ENCODE peak calls at places on chromosome 16, in five cellular contexts. O is HepG2, U is K562, G is GM12878, S is H1. Y is an unnamed sample.

GRCh38 chr16:54135361-54136275 is 151.0 kb downstream of the IRX3 start:
- DNase-seq in O (no peak), U (no peak), G (no peak), S (no peak), Y (no peak)

GRCh38 chr16:67150058-67150832 is 553 bp downstream of the B3GNT9 start:
- DNase-seq in O (no peak), U (peak), G (no peak), S (no peak), Y (no peak)

GRCh38 chr16:88066234-88066633 is 115.0 kb downstream of the BANP start:
- DNase-seq in O (no peak), U (no peak), G (no peak), S (no peak), Y (no peak)

GRCh38 chr16:81261049-81261648 is 22.7 kb downstream of the BCO1 start:
- DNase-seq in O (peak), U (peak), G (no peak), S (no peak), Y (peak)

GRCh38 chr16:75697571-75697970 is 3.7 kb downstream of the DUXB start:
- DNase-seq in O (no peak), U (no peak), G (no peak), S (no peak), Y (no peak)

GRCh38 chr16:83253526-83253925 is 554.3 kb upstream of the HSBP1 start:
- DNase-seq in O (no peak), U (no peak), G (no peak), S (no peak), Y (no peak)

GRCh38 chr16:57736419-57737281 is 1.1 kb downstream of the KATNB1 start:
- DNase-seq in O (peak), U (peak), G (no peak), S (no peak), Y (peak)

GRCh38 chr16:29848420-29849297 is 14.4 kb downstream of the CDIPT start:
- DNase-seq in O (peak), U (peak), G (no peak), S (peak), Y (peak)

GRCh38 chr16:61968242-61968978 is 67.8 kb downstream of the CDH8 start:
- DNase-seq in O (no peak), U (no peak), G (no peak), S (no peak), Y (no peak)

GRCh38 chr16:4053663-4054479 is 62.4 kb downstream of the ADCY9 start:
- DNase-seq in O (no peak), U (no peak), G (no peak), S (no peak), Y (peak)

GRCh38 chr16:28609631-28610594 is at the start of gene SULT1A1:
- DNase-seq in O (peak), U (peak), G (no peak), S (no peak), Y (peak)

GRCh38 chr16:56348168-56349085 is 76.9 kb downstream of the AMFR start:
- DNase-seq in O (no peak), U (no peak), G (no peak), S (no peak), Y (no peak)

GRCh38 chr16:10662212-10662611 is 32.5 kb downstream of the TEKT5 start:
- DNase-seq in O (no peak), U (no peak), G (no peak), S (no peak), Y (no peak)

GRCh38 chr16:3182608-3183444 is 5.2 kb upstream of the OR1F1 start:
- DNase-seq in O (peak), U (peak), G (no peak), S (no peak), Y (no peak)

GRCh38 chr16:81313731-81314602 is 795 bp upstream of the GAN start:
- DNase-seq in O (peak), U (peak), G (no peak), S (peak), Y (no peak)

GRCh38 chr16:84545114-84545737 is 40.8 kb upstream of the MEAK7 start:
- DNase-seq in O (no peak), U (no peak), G (no peak), S (no peak), Y (no peak)
- TF ChIP-seq JUND in O (no peak), U (no peak), G (no peak), S (no peak), Y (no peak)

GRCh38 chr16:69621225-69621624 is 55.5 kb downstream of the NFAT5 start:
- DNase-seq in O (no peak), U (no peak), G (no peak), S (no peak), Y (no peak)
- TF ChIP-seq JUND in O (no peak), U (no peak), G (no peak), S (no peak), Y (no peak)

GRCh38 chr16:72013888-72014538 is 5.5 kb downstream of the DHODH start:
- DNase-seq in O (no peak), U (peak), G (no peak), S (no peak), Y (no peak)

GRCh38 chr16:72013389-72013788 is 4.8 kb downstream of the DHODH start:
- DNase-seq in O (no peak), U (peak), G (no peak), S (no peak), Y (no peak)

GRCh38 chr16:72012607-72013006 is 4.1 kb downstream of the DHODH start:
- DNase-seq in O (no peak), U (no peak), G (no peak), S (no peak), Y (no peak)

GRCh38 chr16:72014675-72015074 is 6.1 kb downstream of the DHODH start:
- DNase-seq in O (no peak), U (no peak), G (no peak), S (no peak), Y (no peak)

GRCh38 chr16:72015124-72015523 is 6.6 kb downstream of the DHODH start:
- DNase-seq in O (no peak), U (no peak), G (no peak), S (no peak), Y (no peak)
- TF ChIP-seq JUND in O (no peak), U (no peak), G (no peak), S (no peak), Y (no peak)

GRCh38 chr16:86577314-86577971 is 906 bp upstream of the FOXL1 start:
- DNase-seq in O (no peak), U (no peak), G (no peak), S (no peak), Y (no peak)
- TF ChIP-seq JUND in O (no peak), U (no peak), G (no peak), S (no peak), Y (no peak)

GRCh38 chr16:49440156-49441065 is 66.8 kb downstream of the C16orf78 start:
- DNase-seq in O (no peak), U (no peak), G (no peak), S (no peak), Y (no peak)

GRCh38 chr16:49441366-49441780 is 67.8 kb downstream of the C16orf78 start:
- DNase-seq in O (no peak), U (no peak), G (peak), S (no peak), Y (no peak)

GRCh38 chr16:49439676-49440075 is 66.1 kb downstream of the C16orf78 start:
- DNase-seq in O (no peak), U (no peak), G (no peak), S (no peak), Y (no peak)

GRCh38 chr16:49437344-49437743 is 63.7 kb downstream of the C16orf78 start:
- DNase-seq in O (no peak), U (no peak), G (no peak), S (no peak), Y (no peak)

GRCh38 chr16:49439050-49439449 is 65.4 kb downstream of the C16orf78 start:
- DNase-seq in O (no peak), U (no peak), G (no peak), S (no peak), Y (no peak)
- TF ChIP-seq JUND in O (no peak), U (no peak), G (no peak), S (no peak), Y (no peak)

GRCh38 chr16:425740-426114 is 278 bp downstream of the RAB11FIP3 start:
- DNase-seq in O (no peak), U (no peak), G (no peak), S (no peak), Y (no peak)

GRCh38 chr16:425082-425718 is at the start of gene RAB11FIP3:
- DNase-seq in O (peak), U (peak), G (peak), S (peak), Y (peak)

GRCh38 chr16:426115-426905 is 861 bp downstream of the RAB11FIP3 start:
- DNase-seq in O (no peak), U (no peak), G (no peak), S (no peak), Y (peak)

GRCh38 chr16:424623-425081 is 797 bp upstream of the RAB11FIP3 start:
- DNase-seq in O (no peak), U (peak), G (no peak), S (no peak), Y (peak)

GRCh38 chr16:424033-424622 is 1.3 kb upstream of the RAB11FIP3 start:
- DNase-seq in O (peak), U (no peak), G (no peak), S (no peak), Y (no peak)
- TF ChIP-seq JUND in O (peak), U (no peak), G (no peak), S (no peak), Y (no peak)

GRCh38 chr16:79845006-79845733 is 244.6 kb upstream of the MAF start:
- DNase-seq in O (no peak), U (no peak), G (peak), S (no peak), Y (no peak)
- TF ChIP-seq JUND in O (no peak), U (no peak), G (no peak), S (no peak), Y (no peak)

Y was measured in T47D.